ENCODE peak calls at places on chromosome 14, in ten cellular contexts. F, J, E, W, H, S, A, T, P and Y are unnamed samples. For H3K27me3, the result is how much of the 10 kb centered on the place peaks cover.

GRCh38 chr14:105591052-105591451 is 64.7 kb downstream of the TMEM121 start:
- DNase-seq in F (no peak), J (no peak), E (no peak), W (no peak), H (no peak), S (no peak), A (no peak), T (no peak), P (no peak), Y (no peak)

GRCh38 chr14:99671230-99672224 is 12.6 kb upstream of the CYP46A1 start:
- DNase-seq in F (peak), J (no peak), E (no peak), W (no peak), H (no peak), S (no peak), A (peak), T (no peak), P (no peak), Y (no peak)

GRCh38 chr14:20493634-20494033 is 11.7 kb upstream of the RNASE10 start:
- DNase-seq in F (no peak), J (no peak), E (no peak), W (no peak), H (no peak), S (no peak), A (no peak), T (no peak), P (no peak), Y (peak)

GRCh38 chr14:95509512-95509911 is 6.9 kb downstream of the SYNE3 start:
- DNase-seq in F (no peak), J (no peak), E (no peak), W (no peak), H (no peak), S (no peak), A (no peak), T (no peak), P (no peak), Y (no peak)

GRCh38 chr14:50110323-50111037 is 5.9 kb downstream of the VCPKMT start:
- DNase-seq in F (no peak), J (no peak), E (no peak), W (no peak), H (no peak), S (no peak), A (no peak), T (no peak), P (no peak), Y (no peak)

GRCh38 chr14:101097109-101097793 is 193.7 kb upstream of the RTL1 start:
- DNase-seq in F (no peak), J (no peak), E (no peak), W (no peak), H (no peak), S (no peak), A (no peak), T (no peak), P (no peak), Y (no peak)

GRCh38 chr14:49139593-49139992 is 446.6 kb downstream of the RPS29 start:
- DNase-seq in F (no peak), J (no peak), E (no peak), W (no peak), H (no peak), S (no peak), A (no peak), T (no peak), P (no peak), Y (no peak)

GRCh38 chr14:64792231-64792630 is 87.5 kb downstream of the SPTB start:
- DNase-seq in F (peak), J (no peak), E (no peak), W (no peak), H (no peak), S (no peak), A (no peak), T (no peak), P (no peak), Y (no peak)

GRCh38 chr14:100890044-100890443 is 13.5 kb downstream of the RTL1 start:
- DNase-seq in F (no peak), J (no peak), E (no peak), W (peak), H (no peak), S (no peak), A (peak), T (no peak), P (no peak), Y (no peak)

GRCh38 chr14:25904446-25904845 is 693.4 kb downstream of the NOVA1 start:
- DNase-seq in F (no peak), J (no peak), E (no peak), W (no peak), H (no peak), S (no peak), A (no peak), T (no peak), P (no peak), Y (no peak)

GRCh38 chr14:96051231-96051630 is 12.1 kb downstream of the C14orf132 start:
- DNase-seq in F (no peak), J (no peak), E (no peak), W (no peak), H (no peak), S (peak), A (no peak), T (no peak), P (no peak), Y (peak)

GRCh38 chr14:73143003-73143402 is 6.7 kb downstream of the PSEN1 start:
- DNase-seq in F (no peak), J (no peak), E (no peak), W (no peak), H (no peak), S (no peak), A (no peak), T (no peak), P (no peak), Y (no peak)

GRCh38 chr14:39432619-39433451 is 602 bp upstream of the FBXO33 start:
- DNase-seq in F (peak), J (peak), E (peak), W (peak), H (peak), S (peak), A (peak), T (peak), P (peak), Y (peak)

GRCh38 chr14:101463566-101464171 is 97.6 kb upstream of the DIO3 start:
- DNase-seq in F (no peak), J (no peak), E (no peak), W (no peak), H (no peak), S (no peak), A (no peak), T (no peak), P (no peak), Y (no peak)

GRCh38 chr14:61614693-61615092 is 80.6 kb upstream of the HIF1A start:
- DNase-seq in F (no peak), J (no peak), E (no peak), W (no peak), H (no peak), S (no peak), A (no peak), T (no peak), P (no peak), Y (no peak)

GRCh38 chr14:72420749-72421452 is 473.0 kb downstream of the DPF3 start:
- DNase-seq in F (peak), J (peak), E (peak), W (peak), H (peak), S (peak), A (peak), T (peak), P (peak), Y (peak)

GRCh38 chr14:91577632-91578233 is 67.6 kb upstream of the PPP4R3A start:
- DNase-seq in F (no peak), J (no peak), E (no peak), W (no peak), H (no peak), S (no peak), A (no peak), T (no peak), P (no peak), Y (no peak)

GRCh38 chr14:24613241-24613640 is 3.8 kb upstream of the GZMH start:
- DNase-seq in F (no peak), J (no peak), E (no peak), W (no peak), H (no peak), S (no peak), A (no peak), T (no peak), P (no peak), Y (no peak)

GRCh38 chr14:45679852-45680251 is 426.9 kb upstream of the MIS18BP1 start:
- DNase-seq in F (peak), J (peak), E (no peak), W (no peak), H (no peak), S (peak), A (no peak), T (no peak), P (peak), Y (no peak)

GRCh38 chr14:77653473-77653872 is 37.0 kb upstream of the SPTLC2 start:
- DNase-seq in F (no peak), J (no peak), E (no peak), W (no peak), H (no peak), S (peak), A (no peak), T (no peak), P (no peak), Y (no peak)

GRCh38 chr14:100203962-100204834 is 34.7 kb upstream of the YY1 start:
- DNase-seq in F (peak), J (no peak), E (no peak), W (no peak), H (no peak), S (no peak), A (no peak), T (no peak), P (peak), Y (no peak)

GRCh38 chr14:96249016-96249415 is 7.0 kb upstream of the BDKRB1 start:
- DNase-seq in F (peak), J (peak), E (no peak), W (no peak), H (no peak), S (peak), A (no peak), T (no peak), P (peak), Y (no peak)

GRCh38 chr14:60093606-60094005 is 1.9 kb downstream of the PCNX4 start:
- DNase-seq in F (no peak), J (no peak), E (no peak), W (no peak), H (no peak), S (no peak), A (no peak), T (no peak), P (peak), Y (no peak)

GRCh38 chr14:60093088-60093487 is 1.4 kb downstream of the PCNX4 start:
- DNase-seq in F (no peak), J (no peak), E (no peak), W (no peak), H (no peak), S (no peak), A (no peak), T (no peak), P (no peak), Y (no peak)

GRCh38 chr14:60092516-60092915 is 793 bp downstream of the PCNX4 start:
- DNase-seq in F (peak), J (peak), E (peak), W (no peak), H (no peak), S (no peak), A (no peak), T (no peak), P (peak), Y (no peak)

GRCh38 chr14:60095781-60096450 is 4.2 kb downstream of the PCNX4 start:
- DNase-seq in F (peak), J (peak), E (no peak), W (no peak), H (no peak), S (no peak), A (no peak), T (no peak), P (peak), Y (no peak)

DNA sequence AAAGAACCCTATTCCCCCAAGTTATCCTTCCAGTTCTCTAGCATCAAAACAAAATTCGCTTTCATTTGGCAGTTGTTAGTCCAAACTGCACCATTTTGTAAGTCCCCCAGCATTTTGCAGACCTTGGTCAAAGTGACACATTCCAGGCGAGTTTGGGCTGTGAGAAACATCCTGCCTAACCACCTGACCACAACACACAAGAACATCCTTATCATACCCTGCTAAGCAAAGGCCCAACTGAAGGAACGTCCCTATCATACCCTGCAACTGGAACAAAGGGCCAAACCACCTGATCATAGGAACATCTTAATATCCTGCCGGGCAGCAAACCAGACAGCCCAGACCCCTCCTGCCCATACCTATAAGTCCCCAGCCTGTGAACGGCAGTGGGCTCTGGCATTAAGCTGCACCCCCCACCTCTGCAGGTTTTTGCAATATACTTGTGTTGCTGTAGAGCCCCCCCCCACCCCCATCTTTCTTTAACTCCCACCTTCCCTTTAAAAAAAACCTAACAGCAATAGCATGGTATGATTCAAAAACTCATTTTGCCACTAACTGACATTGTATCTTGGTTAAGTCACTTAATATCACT is 2.7 kb downstream of the PCNX4 start:
- DNase-seq in F (peak), J (peak), E (no peak), W (no peak), H (no peak), S (peak), A (no peak), T (no peak), P (peak), Y (no peak)
- H3K27ac ChIP-seq in F (no peak), J (peak), E (no peak), W (peak), H (no peak), S (peak), A (peak), T (peak), P (peak), Y (peak)

DNA sequence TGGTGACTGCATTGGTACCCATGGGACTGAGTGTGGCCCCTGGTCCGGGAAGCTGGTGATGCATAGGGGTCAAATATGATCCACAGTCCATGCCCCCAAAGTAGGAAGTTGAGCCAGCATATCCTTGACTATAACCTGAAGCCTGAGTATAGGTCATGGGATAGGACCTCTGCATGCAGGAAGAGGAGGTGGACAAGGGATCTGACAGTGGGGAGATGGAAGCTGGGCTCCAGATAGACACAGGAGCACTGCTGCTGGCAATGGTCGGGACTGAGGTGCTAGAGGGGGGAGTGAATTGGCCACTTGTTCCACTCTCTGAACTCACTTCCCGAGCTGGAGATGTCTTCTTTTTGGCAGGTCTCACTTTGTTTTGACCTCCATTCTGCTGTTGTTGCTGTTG is 8.4 kb downstream of the OTX2 start:
- DNase-seq in F (no peak), J (no peak), E (no peak), W (no peak), H (no peak), S (no peak), A (no peak), T (no peak), P (no peak), Y (no peak)
- H3K27me3 ChIP-seq in F (half or more), J (half or more), E (under half), W (half or more), H (under half), S (half or more), A (under half), T (half or more), P (half or more), Y (half or more)

GRCh38 chr14:55432628-55433027 is 7.8 kb downstream of the TBPL2 start:
- DNase-seq in F (no peak), J (no peak), E (no peak), W (no peak), H (no peak), S (no peak), A (no peak), T (no peak), P (no peak), Y (no peak)
- H3K4me3 ChIP-seq in F (no peak), J (no peak), E (no peak), W (no peak), H (no peak), S (no peak), A (no peak), T (no peak), P (no peak), Y (no peak)

GRCh38 chr14:103398427-103399195 is 13.4 kb downstream of the MARK3 start:
- DNase-seq in F (peak), J (no peak), E (no peak), W (no peak), H (no peak), S (no peak), A (no peak), T (no peak), P (peak), Y (no peak)

GRCh38 chr14:103401223-103402214 is 16.3 kb downstream of the MARK3 start:
- DNase-seq in F (peak), J (peak), E (no peak), W (no peak), H (no peak), S (no peak), A (no peak), T (no peak), P (peak), Y (no peak)

GRCh38 chr14:103402700-103403099 is 17.5 kb downstream of the MARK3 start:
- DNase-seq in F (peak), J (peak), E (no peak), W (no peak), H (no peak), S (no peak), A (no peak), T (no peak), P (peak), Y (no peak)

GRCh38 chr14:103404032-103404918 is 19.1 kb downstream of the MARK3 start:
- DNase-seq in F (peak), J (no peak), E (no peak), W (no peak), H (no peak), S (no peak), A (no peak), T (no peak), P (peak), Y (no peak)

GRCh38 chr14:103400537-103400936 is 15.3 kb downstream of the MARK3 start:
- DNase-seq in F (no peak), J (no peak), E (no peak), W (no peak), H (no peak), S (no peak), A (no peak), T (no peak), P (no peak), Y (no peak)
- H3K27ac ChIP-seq in F (peak), J (no peak), E (no peak), W (no peak), H (no peak), S (no peak), A (no peak), T (peak), P (no peak), Y (peak)

GRCh38 chr14:28879571-28879970 is 113.0 kb downstream of the FOXG1 start:
- DNase-seq in F (no peak), J (no peak), E (no peak), W (no peak), H (no peak), S (no peak), A (no peak), T (no peak), P (no peak), Y (no peak)

GRCh38 chr14:28875937-28876910 is 109.6 kb downstream of the FOXG1 start:
- DNase-seq in F (no peak), J (no peak), E (no peak), W (no peak), H (no peak), S (no peak), A (no peak), T (no peak), P (no peak), Y (no peak)
- H3K27me3 ChIP-seq in F (under half), J (under half), E (under half), W (under half), H (under half), S (under half), A (under half), T (under half), P (under half), Y (under half)

DNA sequence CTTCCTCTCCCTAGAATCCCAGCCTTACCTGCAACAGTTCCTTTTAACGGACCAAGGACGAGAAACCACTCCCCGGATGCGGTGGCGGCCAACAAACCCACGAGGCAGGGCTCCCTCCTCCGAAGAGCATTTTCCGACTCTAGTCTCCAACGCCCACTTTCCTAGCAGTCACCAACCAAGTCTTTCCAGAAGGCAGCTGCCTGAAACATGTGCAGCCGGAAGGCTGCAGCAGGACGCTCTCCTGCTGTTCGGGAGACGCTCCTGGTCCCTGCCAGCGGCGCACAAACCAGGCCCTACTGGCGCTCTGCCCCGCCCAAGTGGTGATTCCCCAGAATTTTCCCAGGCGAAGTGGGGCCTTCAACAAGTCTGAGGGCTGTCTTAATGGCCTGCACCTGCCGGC is 21.1 kb upstream of the ADAM20 start:
- DNase-seq in F (peak), J (peak), E (no peak), W (no peak), H (no peak), S (no peak), A (peak), T (peak), P (peak), Y (peak)
- H3K4me3 ChIP-seq in F (no peak), J (peak), E (no peak), W (no peak), H (no peak), S (no peak), A (no peak), T (peak), P (peak), Y (peak)

GRCh38 chr14:22597771-22598098 is 365 bp upstream of the ABHD4 start:
- DNase-seq in F (peak), J (no peak), E (no peak), W (no peak), H (no peak), S (no peak), A (no peak), T (no peak), P (no peak), Y (no peak)
- H3K27ac ChIP-seq in F (peak), J (peak), E (peak), W (peak), H (peak), S (no peak), A (no peak), T (peak), P (peak), Y (peak)

DNA sequence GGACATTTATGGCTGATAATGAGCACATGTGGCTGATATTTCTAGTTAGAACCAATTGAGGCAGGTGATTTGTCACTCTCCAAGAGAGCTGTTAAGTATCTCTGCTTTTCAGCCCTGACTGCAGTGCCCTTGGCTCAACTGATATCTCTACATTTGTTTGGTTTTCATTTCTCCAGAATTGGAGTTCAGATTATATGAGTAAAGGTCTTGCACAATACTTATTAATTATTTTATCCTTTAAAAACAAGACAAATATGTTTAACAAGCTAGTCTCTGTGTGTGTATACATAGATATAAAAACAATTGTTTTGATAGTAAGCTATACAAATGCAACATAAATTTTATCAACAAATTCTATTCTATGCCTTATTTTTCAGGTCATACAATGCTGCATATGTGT is 105.2 kb downstream of the BRMS1L start:
- DNase-seq in F (no peak), J (no peak), E (no peak), W (no peak), H (no peak), S (no peak), A (no peak), T (no peak), P (no peak), Y (no peak)
- H3K27me3 ChIP-seq in F (under half), J (under half), E (under half), W (under half), H (under half), S (under half), A (under half), T (under half), P (under half), Y (under half)